ENCODE peak calls at places on chromosomes 12 and 14, in seven cellular contexts. G, Q, N, V, B, E and M are unnamed samples. For H3K4me1, the result is how much of the 10 kb centered on the place peaks cover.

GRCh38 chr12:47794679-47795078 is 21.6 kb downstream of the SLC48A1 start:
- DNase-seq in V (no peak), G (no peak), N (no peak), Q (no peak), E (no peak), B (no peak), M (no peak)

GRCh38 chr12:47396902-47397663 is 308.7 kb downstream of the RPAP3 start:
- DNase-seq in V (no peak), N (no peak), E (no peak), G (no peak), B (no peak), Q (no peak), M (no peak)

GRCh38 chr14:92482621-92483319 is 30.8 kb upstream of the RIN3 start:
- DNase-seq in V (no peak), E (no peak), Q (no peak), B (peak), N (no peak), G (no peak), M (no peak)

GRCh38 chr12:25590021-25590721 is 37.1 kb upstream of the LMNTD1 start:
- DNase-seq in Q (no peak), E (no peak), B (no peak), V (no peak), G (no peak), N (no peak), M (no peak)

GRCh38 chr14:72000907-72001306 is 68.7 kb downstream of the RGS6 start:
- DNase-seq in G (no peak), N (peak), V (peak), Q (no peak), B (no peak), E (no peak), M (no peak)

GRCh38 chr14:88612981-88613380 is 50.1 kb downstream of the ZC3H14 start:
- DNase-seq in V (no peak), N (no peak), Q (peak), G (no peak), E (no peak), B (no peak), M (no peak)

GRCh38 chr12:66708704-66709443 is 30.0 kb upstream of the GRIP1 start:
- DNase-seq in N (no peak), B (no peak), G (peak), Q (peak), V (no peak), E (no peak), M (no peak)

GRCh38 chr14:23094666-23095195 is at the start of gene ACIN1:
- DNase-seq in N (no peak), G (peak), B (no peak), E (peak), Q (peak), V (peak), M (no peak)

GRCh38 chr14:105313381-105314286 is 914 bp upstream of the PACS2 start:
- DNase-seq in E (no peak), B (peak), N (no peak), V (no peak), G (peak), Q (peak), M (peak)

GRCh38 chr14:36520601-36521525 is 831 bp upstream of the NKX2-1 start:
- DNase-seq in N (peak), V (no peak), G (peak), Q (peak), B (peak), E (no peak), M (no peak)

GRCh38 chr12:60194682-60195081 is 598.9 kb downstream of the SLC16A7 start:
- DNase-seq in B (no peak), N (no peak), E (no peak), Q (peak), G (peak), V (no peak), M (no peak)

GRCh38 chr14:104771918-104772706 is 19.2 kb downstream of the SIVA1 start:
- DNase-seq in B (no peak), E (no peak), G (no peak), Q (no peak), N (no peak), V (peak), M (no peak)

GRCh38 chr12:65622056-65622455 is 202.2 kb upstream of the HMGA2 start:
- DNase-seq in V (no peak), N (no peak), Q (no peak), B (no peak), G (no peak), E (no peak), M (no peak)

GRCh38 chr14:100524933-100525243 is 62.3 kb downstream of the BEGAIN start:
- DNase-seq in V (no peak), Q (no peak), G (no peak), E (no peak), N (peak), B (no peak), M (peak)

GRCh38 chr12:52252728-52253328 is 19.8 kb downstream of the KRT7 start:
- DNase-seq in N (peak), V (no peak), G (no peak), E (peak), Q (no peak), B (no peak), M (no peak)
- H3K4me1 ChIP-seq in N (under half), V (under half), G (under half), E (under half), Q (under half), B (under half), M (under half)

DNA sequence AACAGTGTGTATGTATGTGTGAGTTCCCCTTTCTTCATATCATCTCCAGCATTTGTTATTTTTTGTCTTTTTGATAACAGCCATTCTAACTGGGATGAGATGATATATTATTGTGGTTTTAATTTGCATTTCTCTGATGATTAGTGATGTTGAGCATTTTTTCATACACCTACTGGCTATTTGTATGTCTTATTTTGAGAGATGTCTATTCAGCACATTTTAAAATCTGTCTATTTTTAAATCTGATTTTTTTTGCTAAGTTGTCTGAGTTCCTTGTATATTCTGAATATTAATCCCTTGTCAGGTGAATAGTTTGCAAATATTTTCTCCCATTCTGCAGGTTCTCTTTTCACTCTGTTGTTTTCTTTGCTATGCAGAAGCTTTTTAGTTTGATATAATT is 469.1 kb downstream of the FUT8 start:
- DNase-seq in N (no peak), V (no peak), B (no peak), G (no peak), Q (no peak), E (no peak), M (no peak)
- H3K4me1 ChIP-seq in N (under half), V (under half), B (under half), G (under half), Q (under half), E (under half), M (under half)

GRCh38 chr14:55600784-55601561 is 21.0 kb downstream of the KTN1 start:
- DNase-seq in G (peak), V (no peak), Q (peak), E (peak), N (no peak), B (no peak), M (no peak)
- H3K4me1 ChIP-seq in G (under half), V (under half), Q (under half), E (under half), N (under half), B (under half), M (under half)

GRCh38 chr14:69672372-69672771 is 61.0 kb downstream of the SUSD6 start:
- DNase-seq in Q (no peak), V (no peak), G (no peak), N (no peak), E (no peak), B (no peak), M (no peak)
- H3K4me1 ChIP-seq in Q (under half), V (half or more), G (under half), N (half or more), E (under half), B (half or more), M (under half)

GRCh38 chr14:31263485-31264133 is 56.0 kb upstream of the HECTD1 start:
- DNase-seq in E (peak), N (peak), V (peak), Q (peak), G (peak), B (peak), M (peak)
- H3K4me1 ChIP-seq in E (half or more), N (under half), V (under half), Q (under half), G (under half), B (under half), M (under half)